ENCODE peak calls at places on chromosomes 7 and 10, in seven cellular contexts. Z, G, L, N, C, P and W are unnamed samples.

GRCh38 chr7:25073451-25073850 is 51.6 kb downstream of the CYCS start:
- DNase-seq in G (peak), N (peak), L (peak), C (peak), Z (no peak), P (no peak), W (no peak)

GRCh38 chr10:6037975-6038624 is 24.1 kb downstream of the IL2RA start:
- DNase-seq in L (no peak), G (no peak), N (no peak), P (peak), C (no peak), Z (no peak), W (no peak)

GRCh38 chr7:72493850-72494661 is 81.9 kb upstream of the CALN1 start:
- DNase-seq in G (peak), L (no peak), Z (peak), P (peak), N (peak), C (peak), W (peak)

GRCh38 chr7:87886875-87887274 is 10.6 kb downstream of the DBF4 start:
- DNase-seq in L (no peak), G (no peak), P (no peak), N (peak), C (no peak), Z (no peak), W (no peak)

GRCh38 chr10:11176746-11177145 is 159.1 kb downstream of the CELF2 start:
- DNase-seq in P (no peak), G (no peak), C (no peak), Z (no peak), N (no peak), L (no peak), W (no peak)

GRCh38 chr7:16803881-16804673 is 722 bp downstream of the AGR2 start:
- DNase-seq in L (no peak), P (no peak), N (no peak), Z (no peak), G (no peak), C (no peak), W (peak)

GRCh38 chr7:44294325-44295069 is 30.9 kb downstream of the CAMK2B start:
- DNase-seq in L (no peak), C (no peak), P (no peak), N (no peak), G (no peak), Z (no peak), W (no peak)

GRCh38 chr10:32409741-32410140 is 36.2 kb upstream of the CCDC7 start:
- DNase-seq in N (no peak), Z (no peak), C (no peak), P (no peak), G (no peak), L (no peak), W (no peak)